ENCODE peak calls at places on chromosome 15, in four cellular contexts. R, U, O and Z are unnamed samples.

GRCh38 chr15:99507016-99507731 is 58.6 kb upstream of the MEF2A start:
- DNase-seq in R (peak; percentile 81), U (no peak), O (no peak), Z (no peak)

GRCh38 chr15:90593469-90594158 is 63.9 kb downstream of the CRTC3 start:
- DNase-seq in R (no peak), U (no peak), O (no peak), Z (no peak)

GRCh38 chr15:79009388-79009787 is 64.5 kb upstream of the CTSH start:
- DNase-seq in R (peak; percentile 2), U (no peak), O (no peak), Z (no peak)

GRCh38 chr15:82571722-82572222 is 31.5 kb upstream of the RPS17 start:
- DNase-seq in R (peak; percentile 66), U (no peak), O (peak; percentile 58), Z (no peak)

GRCh38 chr15:22846073-22846472 is 7.6 kb downstream of the NIPA2 start:
- DNase-seq in R (no peak), U (no peak), O (no peak), Z (no peak)

GRCh38 chr15:70281811-70282307 is 184.1 kb upstream of the TLE3 start:
- DNase-seq in R (no peak), U (no peak), O (no peak), Z (peak; percentile 9)

GRCh38 chr15:64687167-64688085 is 88.0 kb downstream of the RBPMS2 start:
- DNase-seq in R (no peak), U (no peak), O (no peak), Z (no peak)

GRCh38 chr15:74443100-74443909 is 9.5 kb upstream of the SEMA7A start:
- DNase-seq in R (no peak), U (no peak), O (no peak), Z (no peak)

GRCh38 chr15:89783861-89784685 is 7.9 kb downstream of the MESP2 start:
- DNase-seq in R (no peak), U (no peak), O (peak; percentile 86), Z (no peak)

GRCh38 chr15:61879219-61879618 is 181.0 kb downstream of the VPS13C start:
- DNase-seq in R (no peak), U (no peak), O (no peak), Z (no peak)

GRCh38 chr15:98025237-98025636 is 64.7 kb downstream of the ARRDC4 start:
- DNase-seq in R (no peak), U (no peak), O (no peak), Z (no peak)

GRCh38 chr15:90231028-90232017 is 2.4 kb downstream of the CIB1 start:
- DNase-seq in R (no peak), U (peak; percentile 78), O (no peak), Z (no peak)

GRCh38 chr15:72197045-72197459 is 535 bp downstream of the GRAMD2A start:
- DNase-seq in R (no peak), U (no peak), O (no peak), Z (no peak)

GRCh38 chr15:87778358-87778757 is 478.2 kb downstream of the NTRK3 start:
- DNase-seq in R (no peak), U (no peak), O (no peak), Z (no peak)

GRCh38 chr15:100781961-100782525 is 97.6 kb upstream of the ALDH1A3 start:
- DNase-seq in R (no peak), U (no peak), O (no peak), Z (no peak)

GRCh38 chr15:61124195-61124594 is 104.9 kb downstream of the RORA start:
- DNase-seq in R (no peak), U (no peak), O (no peak), Z (no peak)

GRCh38 chr15:81106560-81106959 is 27.5 kb upstream of the CFAP161 start:
- DNase-seq in R (no peak), U (peak; percentile 3), O (peak; percentile 45), Z (no peak)

GRCh38 chr15:31498329-31498728 is 171.7 kb downstream of the KLF13 start:
- DNase-seq in R (no peak), U (no peak), O (no peak), Z (no peak)

GRCh38 chr15:31366169-31366734 is 39.6 kb downstream of the KLF13 start:
- DNase-seq in R (peak; percentile 73), U (no peak), O (peak; percentile 45), Z (no peak)